ENCODE peak calls at places on chromosome 2, in four cellular contexts. I is naive thymus-derived CD4-positive, alpha-beta T cell; P is neural progenitor cell; C is anterior cingulate cortex. Z is an unnamed sample.

GRCh38 chr2:8252997-8253694 is 428.7 kb upstream of the ID2 start:
- DNase-seq in I (no peak), P (peak), C (no peak), Z (peak)

GRCh38 chr2:163191372-163191771 is 352.8 kb upstream of the KCNH7 start:
- DNase-seq in P (peak), C (no peak), I (no peak), Z (no peak)

GRCh38 chr2:151197184-151198070 is 64.2 kb downstream of the RBM43 start:
- DNase-seq in P (no peak), I (no peak), C (no peak), Z (no peak)

GRCh38 chr2:187504312-187504921 is 49.8 kb downstream of the TFPI start:
- DNase-seq in C (no peak), P (no peak), I (no peak), Z (no peak)

GRCh38 chr2:233119123-233119522 is 59.0 kb downstream of the INPP5D start:
- DNase-seq in P (no peak), C (no peak), I (no peak), Z (no peak)

GRCh38 chr2:197986977-197987376 is 182.6 kb downstream of the PLCL1 start:
- DNase-seq in I (no peak), P (no peak), C (no peak), Z (no peak)

GRCh38 chr2:102698369-102699111 is 63.3 kb upstream of the TMEM182 start:
- DNase-seq in I (no peak), C (no peak), P (no peak), Z (no peak)

GRCh38 chr2:238654479-238654878 is 193.4 kb upstream of the TWIST2 start:
- DNase-seq in I (no peak), C (no peak), P (no peak), Z (no peak)

GRCh38 chr2:240934701-240935100 is 28.6 kb downstream of the CROCC2 start:
- DNase-seq in C (no peak), I (no peak), P (no peak), Z (peak)

GRCh38 chr2:56334622-56335021 is 150.8 kb downstream of the CCDC85A start:
- DNase-seq in P (no peak), C (no peak), I (no peak), Z (no peak)

GRCh38 chr2:48531141-48531648 is 1.2 kb downstream of the STON1 start:
- DNase-seq in C (no peak), I (no peak), P (peak), Z (peak)

GRCh38 chr2:202605174-202605573 is 29.6 kb upstream of the FAM117B start:
- DNase-seq in P (no peak), I (no peak), C (no peak), Z (no peak)

GRCh38 chr2:7133521-7133920 is 216.3 kb downstream of the RNF144A start:
- DNase-seq in C (no peak), P (no peak), I (no peak), Z (peak)

GRCh38 chr2:188665196-188665595 is 309.0 kb upstream of the COL3A1 start:
- DNase-seq in C (no peak), I (no peak), P (no peak), Z (no peak)

GRCh38 chr2:131519466-131519865 is 8.2 kb upstream of the CCDC74A start:
- DNase-seq in C (no peak), I (no peak), P (no peak), Z (no peak)

GRCh38 chr2:402721-403120 is 114.8 kb upstream of the ALKAL2 start:
- DNase-seq in C (no peak), P (no peak), I (no peak), Z (peak)

GRCh38 chr2:238239552-238239871 is 326 bp downstream of the HES6 start:
- DNase-seq in C (no peak), P (peak), I (no peak), Z (no peak)

GRCh38 chr2:29480423-29480822 is 365.2 kb downstream of the CLIP4 start:
- DNase-seq in P (no peak), I (no peak), C (no peak), Z (no peak)

Z was measured in endodermal cell.